ENCODE peak calls at places on chromosomes 6 and 20, in nine cellular contexts. T, Q, U, V, P, D, G, L and O are unnamed samples.

GRCh38 chr6:104161960-104162669 is 697.6 kb downstream of the HACE1 start:
- DNase-seq in T (no peak), Q (no peak), U (no peak), V (peak; percentile 10), P (no peak), D (no peak), G (no peak), L (peak; percentile 32), O (no peak)

GRCh38 chr20:7516631-7517051 is 423.6 kb downstream of the HAO1 start:
- DNase-seq in T (no peak), Q (no peak), U (no peak), V (no peak), P (no peak), D (no peak), G (no peak), L (no peak), O (no peak)

GRCh38 chr6:37913210-37913609 is 93.7 kb downstream of the ZFAND3 start:
- DNase-seq in T (no peak), Q (no peak), U (no peak), V (no peak), P (no peak), D (no peak), G (no peak), L (no peak), O (no peak)

GRCh38 chr20:31547017-31547675 is 32.9 kb downstream of the HM13 start:
- DNase-seq in T (peak; percentile 47), Q (peak; percentile 20), U (peak; percentile 90), V (peak; percentile 83), P (peak; percentile 86), D (peak; percentile 81), G (peak; percentile 87), L (peak; percentile 69), O (peak; percentile 68)

GRCh38 chr6:46505693-46506512 is 14.7 kb upstream of the RCAN2 start:
- DNase-seq in T (no peak), Q (no peak), U (no peak), V (no peak), P (no peak), D (no peak), G (no peak), L (no peak), O (no peak)

GRCh38 chr20:20493701-20494100 is 125.8 kb downstream of the INSM1 start:
- DNase-seq in T (no peak), Q (no peak), U (no peak), V (no peak), P (no peak), D (no peak), G (no peak), L (no peak), O (no peak)

GRCh38 chr6:126374372-126374771 is 34.5 kb downstream of the CENPW start:
- DNase-seq in T (no peak), Q (no peak), U (no peak), V (no peak), P (no peak), D (no peak), G (no peak), L (no peak), O (no peak)

GRCh38 chr6:13767121-13767794 is 47.1 kb downstream of the MCUR1 start:
- DNase-seq in T (no peak), Q (no peak), U (no peak), V (no peak), P (no peak), D (no peak), G (peak; percentile 61), L (peak; percentile 66), O (peak; percentile 29)

GRCh38 chr6:90284745-90285481 is 11.7 kb downstream of the BACH2 start:
- DNase-seq in T (no peak), Q (no peak), U (no peak), V (peak; percentile 56), P (no peak), D (no peak), G (no peak), L (no peak), O (no peak)

GRCh38 chr6:166556336-166556735 is 30.1 kb downstream of the RAMACL start:
- DNase-seq in T (no peak), Q (no peak), U (no peak), V (no peak), P (no peak), D (no peak), G (no peak), L (no peak), O (no peak)

GRCh38 chr6:39302669-39303424 is 11.4 kb downstream of the KCNK17 start:
- DNase-seq in T (no peak), Q (peak; percentile 18), U (peak; percentile 85), V (peak; percentile 74), P (peak; percentile 86), D (peak; percentile 87), G (peak; percentile 49), L (peak; percentile 72), O (peak; percentile 89)

GRCh38 chr6:139189665-139190064 is 54.8 kb downstream of the HECA start:
- DNase-seq in T (no peak), Q (no peak), U (no peak), V (no peak), P (no peak), D (no peak), G (no peak), L (no peak), O (no peak)

GRCh38 chr6:36633915-36634314 is 39.8 kb downstream of the SRSF3 start:
- DNase-seq in T (no peak), Q (no peak), U (peak; percentile 81), V (no peak), P (no peak), D (no peak), G (no peak), L (peak; percentile 44), O (no peak)

GRCh38 chr6:90431521-90432407 is 135.1 kb upstream of the BACH2 start:
- DNase-seq in T (no peak), Q (no peak), U (no peak), V (no peak), P (no peak), D (no peak), G (no peak), L (no peak), O (no peak)

GRCh38 chr20:59010995-59011873 is 4.2 kb upstream of the CTSZ start:
- DNase-seq in T (no peak), Q (no peak), U (no peak), V (no peak), P (no peak), D (peak; percentile 79), G (no peak), L (peak; percentile 49), O (no peak)

GRCh38 chr6:7846971-7847818 is 63.4 kb downstream of the TXNDC5 start:
- DNase-seq in T (no peak), Q (no peak), U (no peak), V (no peak), P (no peak), D (no peak), G (no peak), L (no peak), O (no peak)

DNA sequence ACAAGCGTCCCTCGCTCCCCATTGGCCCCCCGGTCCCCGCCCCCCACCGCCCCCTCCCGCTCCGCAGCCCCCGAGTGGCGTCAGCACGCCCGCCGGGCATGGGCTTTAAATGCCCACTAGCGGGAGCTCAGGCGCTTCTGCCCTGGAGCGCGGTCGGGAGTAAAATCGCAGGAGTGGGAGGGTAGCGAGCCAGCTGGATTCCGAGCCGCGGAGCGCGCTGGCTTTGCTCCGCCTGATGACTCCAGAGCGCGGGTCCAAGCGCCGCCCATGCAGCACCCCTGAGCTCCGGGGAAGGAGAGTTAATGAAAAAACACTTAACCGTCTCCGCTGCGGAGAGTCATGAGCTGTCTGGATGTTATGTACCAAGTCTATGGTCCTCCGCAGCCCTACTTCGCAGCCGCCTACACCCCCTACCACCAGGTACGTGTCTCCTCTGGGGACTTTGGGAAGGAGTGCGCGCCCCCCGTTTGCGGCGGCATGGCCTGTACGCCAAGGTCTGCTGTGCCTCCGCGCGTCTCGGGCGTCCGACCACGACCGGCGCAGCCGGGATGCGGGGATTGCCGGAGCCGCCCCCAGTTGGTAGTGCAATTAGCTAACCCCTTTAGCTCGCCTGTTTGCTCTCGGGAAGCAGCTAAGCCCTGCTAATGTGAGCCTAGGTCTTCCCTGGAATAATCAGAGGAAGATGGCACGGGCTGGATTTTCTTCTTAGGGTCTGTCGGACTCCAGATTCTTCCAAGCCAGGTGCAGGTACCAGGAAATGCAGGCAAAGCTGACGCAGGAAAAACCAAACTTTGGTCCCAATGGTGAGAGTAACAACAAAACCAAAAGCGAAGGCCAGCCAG is at the start of gene VGLL2:
- DNase-seq in T (no peak), Q (no peak), U (peak; percentile 46), V (no peak), P (peak; percentile 79), D (peak; percentile 61), G (no peak), L (no peak), O (no peak)
- TF ChIP-seq CTCF in T (peak; percentile 14), Q (no peak), U (no peak), V (no peak), P (peak; percentile 34), D (no peak), G (no peak), L (no peak), O (no peak)

GRCh38 chr20:15138548-15139126 is 801.2 kb upstream of the FLRT3 start:
- DNase-seq in T (no peak), Q (no peak), U (no peak), V (no peak), P (no peak), D (no peak), G (no peak), L (no peak), O (no peak)

GRCh38 chr20:15143478-15143877 is 806.1 kb upstream of the FLRT3 start:
- DNase-seq in T (no peak), Q (no peak), U (no peak), V (no peak), P (no peak), D (no peak), G (no peak), L (no peak), O (no peak)

GRCh38 chr20:15144911-15145310 is 807.5 kb upstream of the FLRT3 start:
- DNase-seq in T (no peak), Q (no peak), U (no peak), V (no peak), P (no peak), D (no peak), G (no peak), L (no peak), O (no peak)

GRCh38 chr20:15139522-15139921 is 802.1 kb upstream of the FLRT3 start:
- DNase-seq in T (no peak), Q (no peak), U (no peak), V (no peak), P (no peak), D (no peak), G (no peak), L (no peak), O (no peak)

GRCh38 chr20:15141880-15142279 is 804.5 kb upstream of the FLRT3 start:
- DNase-seq in T (no peak), Q (no peak), U (no peak), V (no peak), P (no peak), D (no peak), G (no peak), L (no peak), O (no peak)
- TF ChIP-seq CTCF in T (no peak), Q (no peak), U (no peak), V (no peak), P (no peak), D (no peak), G (no peak), L (no peak), O (no peak)

GRCh38 chr20:64113796-64114355 is 6.5 kb upstream of the NPBWR2 start:
- DNase-seq in T (no peak), Q (no peak), U (no peak), V (no peak), P (no peak), D (no peak), G (no peak), L (no peak), O (no peak)
- TF ChIP-seq CTCF in T (no peak), Q (no peak), U (no peak), V (no peak), P (no peak), D (no peak), G (no peak), L (no peak), O (no peak)

GRCh38 chr6:137707590-137708360 is 159.3 kb upstream of the TNFAIP3 start:
- DNase-seq in T (no peak), Q (peak; percentile 21), U (peak; percentile 73), V (peak; percentile 69), P (no peak), D (peak; percentile 17), G (peak; percentile 46), L (peak; percentile 73), O (no peak)
- TF ChIP-seq CTCF in T (peak; percentile 73), Q (peak; percentile 82), U (peak; percentile 56), V (peak; percentile 66), P (peak; percentile 88), D (peak; percentile 90), G (peak; percentile 69), L (peak; percentile 61), O (no peak)